ENCODE peak calls at places on chromosome 11, in four cellular contexts. S is activated CD8-positive, alpha-beta T cell treated with anti-CD3 and anti-CD28 coated beads for 36 hours; G is MCF 10A; V is GM20000. M is an unnamed sample.

GRCh38 chr11:120651836-120652235 is 140.3 kb downstream of the GRIK4 start:
- DNase-seq in S (no peak), G (no peak), V (no peak), M (no peak)

GRCh38 chr11:13465909-13466371 is 2.9 kb upstream of the BTBD10 start:
- DNase-seq in V (peak), S (no peak), G (peak), M (no peak)

GRCh38 chr11:104148696-104149095 is 15.3 kb downstream of the PDGFD start:
- DNase-seq in V (no peak), G (no peak), S (no peak), M (no peak)

GRCh38 chr11:3735827-3736226 is 61.5 kb downstream of the NUP98 start:
- DNase-seq in G (peak), S (no peak), V (no peak), M (no peak)

GRCh38 chr11:23897453-23898289 is 599.2 kb upstream of the LUZP2 start:
- DNase-seq in G (peak), V (no peak), S (no peak), M (no peak)

GRCh38 chr11:111923351-111923788 is 4.7 kb downstream of the C11orf52 start:
- DNase-seq in V (no peak), G (no peak), S (no peak), M (no peak)

GRCh38 chr11:33899383-33900037 is 7.6 kb upstream of the LMO2 start:
- DNase-seq in S (no peak), V (no peak), G (peak), M (peak)

GRCh38 chr11:61760946-61761345 is 8.5 kb downstream of the MYRF start:
- DNase-seq in V (no peak), G (no peak), S (no peak), M (no peak)

GRCh38 chr11:15923169-15923568 is 433.2 kb downstream of the SOX6 start:
- DNase-seq in S (no peak), V (no peak), G (peak), M (no peak)

GRCh38 chr11:10885703-10886363 is 28.0 kb upstream of the ZBED5 start:
- DNase-seq in S (no peak), V (no peak), G (no peak), M (no peak)

GRCh38 chr11:36034572-36035331 is 90.9 kb downstream of the LDLRAD3 start:
- DNase-seq in S (no peak), V (no peak), G (peak), M (peak)

GRCh38 chr11:44854146-44854545 is 96.5 kb downstream of the TP53I11 start:
- DNase-seq in V (no peak), S (no peak), G (no peak), M (no peak)

GRCh38 chr11:111018571-111018970 is 227.0 kb upstream of the POU2AF2 start:
- DNase-seq in G (peak), V (no peak), S (no peak), M (no peak)

GRCh38 chr11:32420937-32421532 is 14.3 kb downstream of the WT1 start:
- DNase-seq in S (peak), G (no peak), V (peak), M (no peak)

GRCh38 chr11:130979386-130979972 is 63.2 kb upstream of the SNX19 start:
- DNase-seq in G (peak), S (no peak), V (no peak), M (peak)

GRCh38 chr11:64759722-64760719 is at the start of gene PYGM:
- DNase-seq in G (no peak), S (no peak), V (peak), M (no peak)

GRCh38 chr11:126426820-126427749 is 71.6 kb downstream of the ST3GAL4 start:
- DNase-seq in V (no peak), G (no peak), S (no peak), M (no peak)

DNA sequence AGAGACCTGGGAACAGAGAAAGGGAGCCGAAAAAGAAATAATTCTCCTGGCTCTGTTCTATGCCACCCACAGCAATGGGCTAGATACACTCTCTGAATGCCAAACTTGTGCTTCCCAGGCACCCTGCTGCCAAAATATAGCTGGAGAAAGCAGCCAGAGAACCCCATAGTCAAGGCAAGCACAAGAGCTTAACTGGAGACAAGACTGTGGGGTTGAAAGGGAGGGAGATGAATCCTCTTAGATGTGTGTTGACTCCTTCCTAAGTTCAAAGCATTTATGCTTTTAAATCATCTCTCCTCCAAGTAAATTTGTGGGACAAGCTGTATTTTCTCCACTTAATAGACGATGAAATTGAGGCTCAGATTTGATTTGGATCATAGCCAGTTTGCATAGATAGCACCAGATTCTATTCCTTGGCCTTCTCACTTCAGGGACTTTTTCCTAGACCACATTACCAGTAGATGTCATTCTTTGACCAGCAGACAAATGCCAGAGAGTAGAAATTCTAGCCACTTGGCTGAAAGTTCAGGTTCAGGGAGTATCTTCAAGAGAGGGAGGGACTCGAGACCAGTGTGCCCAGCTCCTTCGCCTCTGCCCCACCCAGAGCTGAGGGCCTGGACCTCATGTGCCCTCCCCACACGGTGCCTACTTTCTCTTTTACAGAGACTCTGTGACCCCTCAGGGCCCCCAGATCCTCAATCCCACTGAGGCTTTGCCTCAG is 16.6 kb upstream of the ETS1 start:
- DNase-seq in V (no peak), G (no peak), S (no peak), M (no peak)
- TF ChIP-seq CTCF in V (peak), G (no peak), S (no peak), M (no peak)

GRCh38 chr11:116281173-116282160 is 491.3 kb downstream of the BUD13 start:
- DNase-seq in G (no peak), V (no peak), S (no peak), M (no peak)
- TF ChIP-seq CTCF in G (no peak), V (no peak), S (no peak), M (peak)

DNA sequence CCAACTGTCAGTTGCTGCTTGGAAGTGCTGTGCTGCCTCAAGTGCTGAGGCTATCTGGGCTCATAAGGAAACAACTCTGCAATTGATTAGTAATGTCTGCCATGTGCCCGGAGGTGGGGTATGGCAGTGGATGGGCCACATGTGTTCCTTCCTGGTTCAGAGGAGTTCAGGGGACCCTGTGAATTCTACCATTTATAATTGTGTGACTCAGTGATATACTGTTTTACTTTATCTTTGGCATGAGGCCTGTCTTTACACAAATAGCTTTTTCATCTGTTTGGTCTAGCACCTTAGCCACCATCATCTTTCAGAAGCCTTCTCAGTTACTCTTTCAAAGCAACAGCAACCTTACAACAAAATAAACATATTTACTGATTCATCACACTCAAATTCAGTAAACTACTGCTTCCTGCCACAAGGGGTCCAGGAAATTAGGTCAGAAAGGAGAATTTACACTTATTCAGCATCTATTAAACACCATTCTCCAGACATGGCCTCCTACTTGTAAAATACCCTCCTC is 20.9 kb downstream of the DKK3 start:
- DNase-seq in G (peak), S (peak), V (no peak), M (no peak)
- TF ChIP-seq CTCF in G (peak), S (no peak), V (no peak), M (no peak)

DNA sequence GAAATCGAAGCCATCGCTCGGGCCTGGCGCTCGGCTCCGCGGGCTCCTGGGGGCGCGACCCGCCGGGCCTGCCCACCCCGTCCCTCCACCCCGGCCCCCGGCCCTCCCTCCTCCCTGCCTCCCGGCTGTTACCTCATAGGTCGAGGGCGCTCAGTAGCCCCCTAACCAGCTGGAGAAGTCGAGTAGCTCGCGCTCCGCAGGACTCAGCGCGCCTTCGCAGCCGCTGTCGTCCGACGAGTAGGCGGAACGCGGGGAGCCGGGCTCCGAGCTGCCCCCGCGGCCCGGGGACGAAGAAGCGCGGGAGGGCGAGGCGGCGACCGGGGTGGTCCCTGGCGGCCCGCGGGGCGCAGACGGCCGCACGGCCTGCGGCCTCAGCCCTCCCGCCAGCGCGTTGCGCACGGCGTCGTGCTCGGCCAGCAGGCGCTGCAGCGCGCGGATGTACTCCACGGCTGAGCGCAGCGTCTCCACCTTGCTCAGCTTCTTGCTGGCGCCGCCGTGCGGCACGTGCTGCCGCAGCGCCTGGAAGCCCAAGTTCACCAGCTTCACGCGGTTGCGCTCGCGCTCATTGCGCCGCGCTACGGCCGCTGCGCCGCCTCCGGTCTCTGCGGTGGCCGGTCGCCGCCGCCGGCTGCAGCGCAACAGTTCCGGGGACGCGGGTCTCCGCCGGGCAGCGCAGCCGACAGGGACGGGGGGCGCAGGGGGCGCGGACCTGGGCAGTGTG is 627 bp downstream of the ASCL2 start:
- DNase-seq in V (no peak), S (peak), G (no peak), M (peak)
- TF ChIP-seq CTCF in V (no peak), S (no peak), G (no peak), M (peak)

DNA sequence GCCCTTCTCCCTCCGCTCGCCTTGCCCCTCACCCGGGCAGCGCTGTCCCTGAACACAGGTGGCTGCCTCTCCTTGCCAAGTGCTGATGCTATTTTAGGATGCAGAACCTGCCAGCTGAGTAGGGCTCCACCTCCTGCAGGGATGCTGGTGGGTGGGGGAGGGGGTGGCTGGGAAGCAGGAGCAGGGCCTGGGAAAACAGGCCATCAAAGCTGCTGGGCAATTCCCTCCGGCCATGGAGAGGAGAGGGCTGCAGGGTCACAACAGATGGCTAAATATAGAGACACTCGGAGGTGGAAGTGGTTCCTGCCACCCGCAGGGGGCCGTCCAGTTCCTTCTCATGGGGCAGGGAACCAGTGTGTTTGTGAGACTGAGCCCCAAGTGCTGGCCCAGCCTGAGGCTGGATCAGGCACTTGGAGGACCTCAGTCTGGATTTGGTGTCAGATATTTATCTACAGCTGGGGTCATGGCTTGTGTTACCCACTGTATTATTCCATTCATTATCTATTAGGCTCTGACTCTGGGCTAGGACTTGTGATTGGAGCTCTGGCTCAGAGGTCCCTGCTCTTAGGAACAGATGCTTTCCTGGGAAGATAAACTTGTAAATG is 59.6 kb downstream of the LRRC32 start:
- DNase-seq in S (peak), G (no peak), V (no peak), M (no peak)
- TF ChIP-seq CTCF in S (peak), G (no peak), V (no peak), M (no peak)

GRCh38 chr11:19934828-19935259 is 222.2 kb downstream of the NAV2 start:
- DNase-seq in S (no peak), G (no peak), V (no peak), M (no peak)
- TF ChIP-seq CTCF in S (no peak), G (no peak), V (no peak), M (no peak)

GRCh38 chr11:132278801-132279574 is 908.6 kb downstream of the NTM start:
- DNase-seq in G (no peak), V (peak), S (no peak), M (no peak)
- TF ChIP-seq CTCF in G (no peak), V (peak), S (no peak), M (peak)

DNA sequence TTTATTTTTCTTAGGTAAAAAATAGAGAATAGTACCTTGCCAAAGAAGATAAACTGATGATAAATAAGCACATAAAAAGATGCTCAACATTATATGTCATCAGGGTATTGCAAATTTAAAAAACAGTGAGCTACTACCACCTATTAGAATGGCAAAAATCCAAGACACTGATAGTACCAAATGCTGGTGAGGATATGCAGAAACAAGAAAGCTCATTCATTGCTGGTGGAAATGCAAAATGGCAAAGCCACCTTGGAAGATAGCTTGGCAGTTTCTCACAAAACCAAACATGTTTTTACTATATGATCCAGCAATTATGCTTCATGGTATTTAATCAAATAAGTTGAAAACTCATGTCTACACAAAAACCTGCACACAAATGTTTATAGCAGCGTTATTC is 46.4 kb upstream of the EED start:
- DNase-seq in V (no peak), S (no peak), G (no peak), M (no peak)
- TF ChIP-seq CTCF in V (no peak), S (no peak), G (no peak), M (no peak)

DNA sequence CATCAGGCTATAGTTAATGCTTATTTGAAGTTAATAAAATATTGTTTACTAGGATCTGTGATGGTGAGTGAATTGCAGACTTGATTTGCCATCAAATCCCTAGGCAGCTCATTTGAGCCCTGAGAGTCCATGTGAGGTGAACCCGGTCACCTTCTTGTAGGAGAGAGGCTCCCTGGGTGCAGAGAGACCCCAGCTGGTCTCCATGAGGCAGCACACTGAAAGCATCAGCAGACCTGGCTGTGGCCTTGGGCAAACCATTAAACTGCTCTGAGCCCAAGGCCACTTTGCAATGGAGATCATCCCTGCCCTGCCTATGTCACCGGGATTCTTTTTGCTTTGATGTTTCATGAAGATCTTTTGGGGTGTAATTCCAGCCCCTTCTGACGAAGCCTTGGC is 125.2 kb downstream of the MICAL2 start:
- DNase-seq in V (peak), S (peak), G (no peak), M (no peak)
- TF ChIP-seq CTCF in V (no peak), S (no peak), G (no peak), M (no peak)